ENCODE peak calls at places on chromosomes 5 and 9, in eight cellular contexts. V is sigmoid colon; K is neuronal stem cell; T is activated CD4-positive, alpha-beta T cell treated with anti-CD3 and anti-CD28 coated beads for 24 hours; Z is kidney glomerular epithelial cell; A is stimulated activated CD8-positive, alpha-beta memory T cell treated with anti-CD3 and anti-CD28 coated beads, Interleukin-2, amount 100 ng/mL, for 1 hour; B is Caki2; L is dorsolateral prefrontal cortex. U is an unnamed sample.

GRCh38 chr5:169970911-169971436 is 9.3 kb downstream of the INSYN2B start:
- DNase-seq in T (no peak), B (peak; percentile 96), V (no peak), L (no peak), A (no peak), Z (peak; percentile 71), K (no peak), U (no peak)

GRCh38 chr5:96142786-96143434 is 181.3 kb upstream of the ELL2 start:
- DNase-seq in B (no peak), K (no peak), L (no peak), A (no peak), T (no peak), V (no peak), Z (no peak), U (no peak)

GRCh38 chr9:27665121-27665520 is 91.8 kb upstream of the C9orf72 start:
- DNase-seq in A (no peak), V (no peak), K (no peak), Z (no peak), L (no peak), B (no peak), T (no peak), U (no peak)

GRCh38 chr5:67416133-67416937 is 219.7 kb upstream of the CD180 start:
- DNase-seq in K (peak; percentile 31), B (no peak), V (no peak), L (no peak), Z (no peak), A (no peak), T (no peak), U (no peak)

GRCh38 chr5:139658501-139658927 is 10.4 kb downstream of the CXXC5 start:
- DNase-seq in V (no peak), Z (no peak), K (no peak), T (no peak), A (no peak), B (no peak), L (no peak), U (no peak)

GRCh38 chr9:33229359-33230120 is 10.4 kb upstream of the SPINK4 start:
- DNase-seq in T (no peak), B (peak; percentile 81), V (no peak), L (no peak), Z (peak; percentile 38), K (no peak), A (no peak), U (no peak)

GRCh38 chr5:40291338-40291737 is 388.4 kb upstream of the PTGER4 start:
- DNase-seq in B (no peak), T (no peak), Z (no peak), A (no peak), V (no peak), L (no peak), K (no peak), U (no peak)

GRCh38 chr5:139460457-139460856 is 2.1 kb downstream of the ECSCR start:
- DNase-seq in B (no peak), L (no peak), V (no peak), K (no peak), Z (no peak), A (no peak), T (no peak), U (no peak)

GRCh38 chr9:123569343-123569694 is 213.3 kb downstream of the CRB2 start:
- DNase-seq in T (no peak), Z (no peak), V (no peak), A (no peak), K (no peak), B (no peak), L (no peak), U (no peak)

GRCh38 chr5:52870448-52870847 is 82.7 kb downstream of the ITGA1 start:
- DNase-seq in T (no peak), A (no peak), B (peak; percentile 60), Z (peak; percentile 72), L (no peak), K (peak; percentile 8), V (no peak), U (no peak)

GRCh38 chr5:143436871-143437270 is 33.4 kb upstream of the NR3C1 start:
- DNase-seq in Z (no peak), V (no peak), A (no peak), L (no peak), B (no peak), K (no peak), T (no peak), U (no peak)

GRCh38 chr5:133884525-133885311 is 83.7 kb downstream of the C5orf15 start:
- DNase-seq in L (no peak), V (peak; percentile 70), A (no peak), B (no peak), T (no peak), K (no peak), Z (no peak), U (no peak)

GRCh38 chr5:116404001-116404400 is 170.6 kb downstream of the SEMA6A start:
- DNase-seq in V (no peak), A (no peak), L (no peak), B (no peak), K (no peak), Z (no peak), T (no peak), U (no peak)

GRCh38 chr9:20511680-20512079 is 110.6 kb downstream of the MLLT3 start:
- DNase-seq in K (no peak), V (no peak), T (no peak), L (no peak), B (no peak), Z (no peak), A (no peak), U (no peak)

GRCh38 chr9:37745970-37746369 is 7.6 kb upstream of the TRMT10B start:
- DNase-seq in Z (no peak), K (no peak), T (no peak), L (no peak), V (no peak), B (no peak), A (no peak), U (peak; percentile 49)

GRCh38 chr9:35470894-35471293 is 19.0 kb upstream of the RUSC2 start:
- DNase-seq in A (no peak), T (no peak), L (no peak), K (no peak), V (no peak), Z (peak; percentile 42), B (no peak), U (no peak)

GRCh38 chr5:133749331-133749985 is 137.1 kb upstream of the FSTL4 start:
- DNase-seq in V (no peak), B (no peak), A (no peak), K (no peak), T (no peak), L (no peak), Z (no peak), U (no peak)

GRCh38 chr5:177501874-177502678 is 4.7 kb upstream of the PDLIM7 start:
- DNase-seq in K (no peak), V (no peak), T (no peak), B (no peak), Z (no peak), A (no peak), L (no peak), U (no peak)

GRCh38 chr5:129698661-129699060 is 49.2 kb upstream of the MINAR2 start:
- DNase-seq in B (no peak), K (no peak), L (no peak), Z (no peak), A (no peak), V (no peak), T (no peak), U (no peak)

GRCh38 chr5:149799119-149799623 is 69.1 kb downstream of the PPARGC1B start:
- DNase-seq in Z (peak; percentile 91), L (no peak), B (peak; percentile 78), K (no peak), V (peak; percentile 95), T (no peak), A (no peak), U (peak; percentile 71)

GRCh38 chr5:24773241-24773640 is 128.5 kb upstream of the CDH10 start:
- DNase-seq in T (no peak), A (no peak), L (no peak), Z (no peak), K (no peak), B (peak; percentile 67), V (no peak), U (no peak)

GRCh38 chr5:110916373-110917049 is 155.0 kb upstream of the TSLP start:
- DNase-seq in A (no peak), T (no peak), V (no peak), L (no peak), K (no peak), B (peak; percentile 72), Z (peak; percentile 93), U (no peak)

U was measured in right atrium auricular region.